ENCODE peak calls at places on chromosomes 3 and 15, in five cellular contexts. One of them, this sample, is unnamed.

GRCh38 chr3:121739902-121740301 is 9.6 kb downstream of the GOLGB1 start:
- DNase-seq in brain microvascular endothelial cell: no peak
- DNase-seq in neural crest cell: no peak
- DNase-seq in HEK293T: no peak
- DNase-seq in A172: no peak
- DNase-seq in this sample: no peak

GRCh38 chr15:69679623-69680228 is 227.1 kb downstream of the RPLP1 start:
- DNase-seq in brain microvascular endothelial cell: no peak
- DNase-seq in neural crest cell: no peak
- DNase-seq in HEK293T: no peak
- DNase-seq in A172: no peak
- DNase-seq in this sample: no peak

GRCh38 chr3:41575754-41576153 is 376.4 kb downstream of the CTNNB1 start:
- DNase-seq in brain microvascular endothelial cell: no peak
- DNase-seq in neural crest cell: no peak
- DNase-seq in HEK293T: no peak
- DNase-seq in A172: no peak
- DNase-seq in this sample: no peak

GRCh38 chr3:25257026-25257425 is 171.0 kb upstream of the RARB start:
- DNase-seq in brain microvascular endothelial cell: peak
- DNase-seq in neural crest cell: no peak
- DNase-seq in HEK293T: no peak
- DNase-seq in A172: no peak
- DNase-seq in this sample: no peak

GRCh38 chr3:130395916-130396315 is 50.4 kb downstream of the COL6A5 start:
- DNase-seq in brain microvascular endothelial cell: peak
- DNase-seq in neural crest cell: no peak
- DNase-seq in HEK293T: no peak
- DNase-seq in A172: peak
- DNase-seq in this sample: no peak

GRCh38 chr3:140573011-140573410 is 104.9 kb upstream of the TRIM42 start:
- DNase-seq in brain microvascular endothelial cell: no peak
- DNase-seq in neural crest cell: no peak
- DNase-seq in HEK293T: no peak
- DNase-seq in A172: no peak
- DNase-seq in this sample: no peak

GRCh38 chr15:73887481-73887880 is 14.1 kb downstream of the TBC1D21 start:
- DNase-seq in brain microvascular endothelial cell: no peak
- DNase-seq in neural crest cell: no peak
- DNase-seq in HEK293T: no peak
- DNase-seq in A172: no peak
- DNase-seq in this sample: peak

GRCh38 chr3:113746955-113747718 is at the start of gene ATP6V1A:
- DNase-seq in brain microvascular endothelial cell: no peak
- DNase-seq in neural crest cell: no peak
- DNase-seq in HEK293T: peak
- DNase-seq in A172: peak
- DNase-seq in this sample: peak

GRCh38 chr15:36645106-36645505 is 65.7 kb downstream of the CDIN1 start:
- DNase-seq in brain microvascular endothelial cell: no peak
- DNase-seq in neural crest cell: no peak
- DNase-seq in HEK293T: no peak
- DNase-seq in A172: no peak
- DNase-seq in this sample: no peak

GRCh38 chr15:96470682-96471290 is 140.3 kb downstream of the NR2F2 start:
- DNase-seq in brain microvascular endothelial cell: no peak
- DNase-seq in neural crest cell: no peak
- DNase-seq in HEK293T: no peak
- DNase-seq in A172: no peak
- DNase-seq in this sample: no peak

GRCh38 chr3:111803123-111803593 is 55.9 kb upstream of the PHLDB2 start:
- DNase-seq in brain microvascular endothelial cell: peak
- DNase-seq in neural crest cell: no peak
- DNase-seq in HEK293T: no peak
- DNase-seq in A172: peak
- DNase-seq in this sample: peak

GRCh38 chr15:73851679-73852078 is 21.7 kb upstream of the TBC1D21 start:
- DNase-seq in brain microvascular endothelial cell: peak
- DNase-seq in neural crest cell: peak
- DNase-seq in HEK293T: peak
- DNase-seq in A172: peak
- DNase-seq in this sample: peak

GRCh38 chr3:16090711-16091110 is 83.8 kb upstream of the GALNT15 start:
- DNase-seq in brain microvascular endothelial cell: no peak
- DNase-seq in neural crest cell: no peak
- DNase-seq in HEK293T: no peak
- DNase-seq in A172: no peak
- DNase-seq in this sample: no peak

GRCh38 chr3:46353639-46354410 is at the start of gene CCR2:
- DNase-seq in brain microvascular endothelial cell: no peak
- DNase-seq in neural crest cell: no peak
- DNase-seq in HEK293T: no peak
- DNase-seq in A172: no peak
- DNase-seq in this sample: no peak

GRCh38 chr15:25250906-25251622 is 187.8 kb downstream of the UBE3A start:
- DNase-seq in brain microvascular endothelial cell: no peak
- DNase-seq in neural crest cell: no peak
- DNase-seq in HEK293T: no peak
- DNase-seq in A172: no peak
- DNase-seq in this sample: peak

GRCh38 chr3:174153875-174154274 is 705.3 kb upstream of the NAALADL2 start:
- DNase-seq in brain microvascular endothelial cell: peak
- DNase-seq in neural crest cell: no peak
- DNase-seq in HEK293T: no peak
- DNase-seq in A172: no peak
- DNase-seq in this sample: no peak

GRCh38 chr3:58588030-58588614 is 10.9 kb upstream of the FAM107A start:
- DNase-seq in brain microvascular endothelial cell: no peak
- DNase-seq in neural crest cell: peak
- DNase-seq in HEK293T: peak
- DNase-seq in A172: no peak
- DNase-seq in this sample: no peak

This sample was measured in RWPE2.